ENCODE peak calls at places on chromosomes 5 and 9, in five cellular contexts. M, J, Y, D and T are unnamed samples.

GRCh38 chr5:158461240-158461854 is 602.4 kb upstream of the CLINT1 start:
- DNase-seq in M (no peak), J (no peak), Y (no peak), D (no peak), T (no peak)

GRCh38 chr5:43007911-43008368 is 32.2 kb downstream of the ANXA2R start:
- DNase-seq in M (peak), J (peak), Y (peak), D (peak), T (peak)

GRCh38 chr9:105864248-105864898 is 170.0 kb downstream of the TMEM38B start:
- DNase-seq in M (no peak), J (no peak), Y (no peak), D (no peak), T (no peak)

GRCh38 chr5:115472601-115473000 is 72.0 kb downstream of the FEM1C start:
- DNase-seq in M (no peak), J (no peak), Y (no peak), D (no peak), T (no peak)

GRCh38 chr5:170219615-170220014 is 13.2 kb upstream of the C5orf58 start:
- DNase-seq in M (no peak), J (no peak), Y (no peak), D (no peak), T (peak)

GRCh38 chr5:146770546-146770945 is 108.0 kb downstream of the PPP2R2B start:
- DNase-seq in M (no peak), J (no peak), Y (no peak), D (no peak), T (no peak)

GRCh38 chr5:50440651-50441478 is at the start of gene EMB:
- DNase-seq in M (peak), J (peak), Y (peak), D (peak), T (peak)

GRCh38 chr5:144465441-144465840 is 294.8 kb downstream of the KCTD16 start:
- DNase-seq in M (no peak), J (no peak), Y (no peak), D (no peak), T (peak)

GRCh38 chr9:90848866-90849265 is 47.2 kb downstream of the SYK start:
- DNase-seq in M (no peak), J (no peak), Y (no peak), D (no peak), T (no peak)

GRCh38 chr5:91486638-91487037 is 103.5 kb upstream of the ARRDC3 start:
- DNase-seq in M (no peak), J (no peak), Y (no peak), D (no peak), T (peak)

GRCh38 chr9:6383551-6384225 is 29.3 kb upstream of the UHRF2 start:
- DNase-seq in M (no peak), J (no peak), Y (no peak), D (no peak), T (peak)

GRCh38 chr5:90289837-90290236 is 119.7 kb downstream of the CETN3 start:
- DNase-seq in M (no peak), J (no peak), Y (no peak), D (no peak), T (no peak)

GRCh38 chr9:134051319-134051718 is 16.5 kb downstream of the BRD3 start:
- DNase-seq in M (no peak), J (no peak), Y (no peak), D (no peak), T (no peak)

GRCh38 chr9:93962561-93963440 is 7.6 kb upstream of the BARX1 start:
- DNase-seq in M (peak), J (peak), Y (peak), D (peak), T (peak)

GRCh38 chr5:34626036-34626435 is 30.1 kb upstream of the RAI14 start:
- DNase-seq in M (no peak), J (no peak), Y (no peak), D (no peak), T (peak)

GRCh38 chr5:135999396-136000139 is 29.2 kb upstream of the TGFBI start:
- DNase-seq in M (no peak), J (no peak), Y (no peak), D (no peak), T (peak)

GRCh38 chr9:125240649-125240999 is 519 bp downstream of the HSPA5 start:
- DNase-seq in M (peak), J (no peak), Y (peak), D (peak), T (no peak)

GRCh38 chr5:142197098-142197497 is 88.5 kb downstream of the NDFIP1 start:
- DNase-seq in M (no peak), J (no peak), Y (no peak), D (no peak), T (no peak)

GRCh38 chr9:90002299-90003045 is 397.7 kb downstream of the GADD45G start:
- DNase-seq in M (no peak), J (no peak), Y (no peak), D (no peak), T (peak)

GRCh38 chr9:36945999-36946398 is 88.1 kb downstream of the PAX5 start:
- DNase-seq in M (no peak), J (no peak), Y (no peak), D (no peak), T (no peak)

GRCh38 chr5:134255418-134256150 is 29.7 kb upstream of the PPP2CA start:
- DNase-seq in M (no peak), J (no peak), Y (no peak), D (no peak), T (peak)

GRCh38 chr5:132073231-132074013 is at the start of gene CSF2:
- DNase-seq in M (peak), J (no peak), Y (no peak), D (no peak), T (peak)

GRCh38 chr5:143025376-143025775 is 255.2 kb downstream of the ARHGAP26 start:
- DNase-seq in M (no peak), J (no peak), Y (no peak), D (no peak), T (no peak)